ENCODE peak calls at places on chromosomes 2 and 18, in four cellular contexts. One of them, this sample, is unnamed.

GRCh38 chr18:13537022-13537780 is 189.2 kb downstream of the FAM210A start:
- DNase-seq in NCI-H1105: no peak
- DNase-seq in fibroblast of pulmonary artery: no peak
- DNase-seq in fibroblast of the aortic adventitia: no peak
- DNase-seq in this sample: no peak

GRCh38 chr2:2645162-2645855 is 314.2 kb upstream of the MYT1L start:
- DNase-seq in NCI-H1105: no peak
- DNase-seq in fibroblast of pulmonary artery: no peak
- DNase-seq in fibroblast of the aortic adventitia: no peak
- DNase-seq in this sample: no peak

GRCh38 chr2:12451726-12452125 is 265.0 kb upstream of the TRIB2 start:
- DNase-seq in NCI-H1105: no peak
- DNase-seq in fibroblast of pulmonary artery: peak
- DNase-seq in fibroblast of the aortic adventitia: peak
- DNase-seq in this sample: no peak

GRCh38 chr18:36693931-36694661 is 134.7 kb downstream of the TPGS2 start:
- DNase-seq in NCI-H1105: peak
- DNase-seq in fibroblast of pulmonary artery: no peak
- DNase-seq in fibroblast of the aortic adventitia: no peak
- DNase-seq in this sample: peak

GRCh38 chr2:241112592-241112991 is 10.5 kb upstream of the MTERF4 start:
- DNase-seq in NCI-H1105: no peak
- DNase-seq in fibroblast of pulmonary artery: no peak
- DNase-seq in fibroblast of the aortic adventitia: no peak
- DNase-seq in this sample: no peak

GRCh38 chr2:175080479-175080878 is 75.3 kb upstream of the CHN1 start:
- DNase-seq in NCI-H1105: no peak
- DNase-seq in fibroblast of pulmonary artery: no peak
- DNase-seq in fibroblast of the aortic adventitia: no peak
- DNase-seq in this sample: no peak

GRCh38 chr18:35442701-35443100 is 55.1 kb downstream of the INO80C start:
- DNase-seq in NCI-H1105: no peak
- DNase-seq in fibroblast of pulmonary artery: no peak
- DNase-seq in fibroblast of the aortic adventitia: no peak
- DNase-seq in this sample: peak

GRCh38 chr2:176124358-176125214 is 2.1 kb downstream of the HOXD9 start:
- DNase-seq in NCI-H1105: no peak
- DNase-seq in fibroblast of pulmonary artery: no peak
- DNase-seq in fibroblast of the aortic adventitia: no peak
- DNase-seq in this sample: no peak

GRCh38 chr2:41909584-41909983 is 138.2 kb upstream of the PKDCC start:
- DNase-seq in NCI-H1105: no peak
- DNase-seq in fibroblast of pulmonary artery: no peak
- DNase-seq in fibroblast of the aortic adventitia: no peak
- DNase-seq in this sample: peak

GRCh38 chr18:13218376-13219011 is at the start of gene LDLRAD4:
- DNase-seq in NCI-H1105: no peak
- DNase-seq in fibroblast of pulmonary artery: no peak
- DNase-seq in fibroblast of the aortic adventitia: no peak
- DNase-seq in this sample: no peak

GRCh38 chr2:238169021-238169707 is 10.4 kb downstream of the ERFE start:
- DNase-seq in NCI-H1105: no peak
- DNase-seq in fibroblast of pulmonary artery: peak
- DNase-seq in fibroblast of the aortic adventitia: peak
- DNase-seq in this sample: peak

GRCh38 chr2:114008720-114009119 is 118.8 kb downstream of the ACTR3 start:
- DNase-seq in NCI-H1105: no peak
- DNase-seq in fibroblast of pulmonary artery: no peak
- DNase-seq in fibroblast of the aortic adventitia: no peak
- DNase-seq in this sample: no peak

GRCh38 chr2:84482588-84482987 is 23.5 kb upstream of the SUCLG1 start:
- DNase-seq in NCI-H1105: no peak
- DNase-seq in fibroblast of pulmonary artery: no peak
- DNase-seq in fibroblast of the aortic adventitia: no peak
- DNase-seq in this sample: no peak

GRCh38 chr2:68715353-68716041 is 19.1 kb upstream of the ARHGAP25 start:
- DNase-seq in NCI-H1105: peak
- DNase-seq in fibroblast of pulmonary artery: peak
- DNase-seq in fibroblast of the aortic adventitia: peak
- DNase-seq in this sample: peak

GRCh38 chr18:79182047-79182713 is 113.0 kb downstream of the ATP9B start:
- DNase-seq in NCI-H1105: no peak
- DNase-seq in fibroblast of pulmonary artery: no peak
- DNase-seq in fibroblast of the aortic adventitia: no peak
- DNase-seq in this sample: no peak

GRCh38 chr18:8643479-8643878 is 34.2 kb downstream of the RAB12 start:
- DNase-seq in NCI-H1105: no peak
- DNase-seq in fibroblast of pulmonary artery: no peak
- DNase-seq in fibroblast of the aortic adventitia: no peak
- DNase-seq in this sample: peak

GRCh38 chr2:30670453-30670852 is 136.8 kb downstream of the CAPN13 start:
- DNase-seq in NCI-H1105: no peak
- DNase-seq in fibroblast of pulmonary artery: no peak
- DNase-seq in fibroblast of the aortic adventitia: no peak
- DNase-seq in this sample: no peak

GRCh38 chr18:30381826-30382225 is 660.7 kb downstream of the DSC3 start:
- DNase-seq in NCI-H1105: no peak
- DNase-seq in fibroblast of pulmonary artery: no peak
- DNase-seq in fibroblast of the aortic adventitia: no peak
- DNase-seq in this sample: no peak

This sample was measured in fibroblast of villous mesenchyme.